ENCODE peak calls at places on chromosome 19, in six cellular contexts. E is brain microvascular endothelial cell, J is cardiac fibroblast, A is DND-41, F is AG04450, M is foreskin fibroblast. N is an unnamed sample.

GRCh38 chr19:39645800-39646411 is 9.8 kb upstream of the LGALS16 start:
- DNase-seq in F (no peak), J (peak; percentile 31), A (peak; percentile 61), M (peak; percentile 36), E (peak; percentile 7), N (peak; percentile 14)

GRCh38 chr19:49333426-49334288 is 1.5 kb upstream of the CD37 start:
- DNase-seq in A (peak; percentile 62), E (no peak), F (no peak), M (peak; percentile 35), J (no peak), N (no peak)

GRCh38 chr19:35142531-35143230 is 374 bp upstream of the FXYD7 start:
- DNase-seq in M (peak; percentile 63), E (no peak), F (no peak), A (peak; percentile 51), J (peak; percentile 52), N (no peak)

GRCh38 chr19:48059331-48059730 is 15.5 kb upstream of the CABP5 start:
- DNase-seq in A (no peak), F (no peak), J (no peak), M (no peak), E (no peak), N (no peak)

GRCh38 chr19:2736550-2737190 is 3.1 kb downstream of the SLC39A3 start:
- DNase-seq in F (no peak), J (no peak), A (no peak), M (no peak), E (no peak), N (no peak)

GRCh38 chr19:23440791-23441190 is 45.5 kb upstream of the ZNF91 start:
- DNase-seq in M (no peak), F (no peak), E (no peak), A (peak; percentile 20), J (no peak), N (no peak)

GRCh38 chr19:39166571-39167391 is 30.0 kb upstream of the NCCRP1 start:
- DNase-seq in E (no peak), M (peak; percentile 57), J (peak; percentile 13), F (no peak), A (no peak), N (no peak)

GRCh38 chr19:35901055-35901644 is 810 bp upstream of the NFKBID start:
- DNase-seq in F (no peak), M (peak; percentile 89), E (peak; percentile 34), A (no peak), J (peak; percentile 42), N (peak; percentile 9)

GRCh38 chr19:45779231-45780145 is 2.8 kb downstream of the DMPK start:
- DNase-seq in M (peak; percentile 68), F (no peak), E (no peak), A (peak; percentile 30), J (peak; percentile 51), N (peak; percentile 47)

GRCh38 chr19:19410553-19411550 is 5.4 kb downstream of the GATAD2A start:
- DNase-seq in M (peak; percentile 42), E (no peak), J (no peak), A (no peak), F (no peak), N (no peak)

GRCh38 chr19:9139609-9140158 is 513 bp upstream of the ZNF317 start:
- DNase-seq in J (no peak), F (no peak), M (no peak), E (no peak), A (no peak), N (no peak)

GRCh38 chr19:57807541-57807940 is 7.2 kb downstream of the ZNF552 start:
- DNase-seq in J (peak; percentile 50), E (no peak), A (no peak), F (no peak), M (peak; percentile 54), N (no peak)

GRCh38 chr19:18483119-18483518 is 38.8 kb downstream of the ELL start:
- DNase-seq in M (no peak), F (no peak), J (no peak), E (no peak), A (no peak), N (no peak)

GRCh38 chr19:7535993-7536685 is 622 bp downstream of the PNPLA6 start:
- DNase-seq in A (no peak), M (no peak), J (no peak), F (no peak), E (no peak), N (no peak)

GRCh38 chr19:39083983-39084731 is at the start of gene ACP7:
- DNase-seq in J (no peak), A (no peak), F (no peak), M (no peak), E (no peak), N (no peak)

GRCh38 chr19:18494267-18494607 is 27.6 kb downstream of the ELL start:
- DNase-seq in F (no peak), A (no peak), J (peak; percentile 58), M (peak; percentile 49), E (peak; percentile 28), N (no peak)

GRCh38 chr19:50649433-50650391 is at the start of gene C19orf81:
- DNase-seq in A (no peak), J (peak; percentile 21), E (no peak), F (no peak), M (no peak), N (no peak)

GRCh38 chr19:18741566-18742121 is 49.5 kb downstream of the COMP start:
- DNase-seq in A (no peak), F (no peak), E (no peak), M (no peak), J (peak; percentile 22), N (no peak)

GRCh38 chr19:16585808-16586476 is 13.7 kb upstream of the SLC35E1 start:
- DNase-seq in M (no peak), J (no peak), A (peak; percentile 24), F (no peak), E (no peak), N (no peak)

GRCh38 chr19:43777163-43777700 is 3.5 kb downstream of the KCNN4 start:
- DNase-seq in E (no peak), A (peak; percentile 87), J (peak; percentile 29), M (peak; percentile 44), F (no peak), N (peak; percentile 73)

GRCh38 chr19:45179848-45180370 is 1.3 kb downstream of the BLOC1S3 start:
- DNase-seq in E (no peak), M (no peak), J (no peak), A (no peak), F (no peak), N (no peak)

GRCh38 chr19:24101459-24102122 is 14.6 kb downstream of the ZNF254 start:
- DNase-seq in E (peak; percentile 24), M (no peak), J (no peak), A (no peak), F (no peak), N (no peak)

GRCh38 chr19:18414504-18415176 is 4.6 kb upstream of the SSBP4 start:
- DNase-seq in M (peak; percentile 72), F (no peak), E (peak; percentile 62), J (no peak), A (no peak), N (no peak)

GRCh38 chr19:16829822-16830289 is 658 bp downstream of the SIN3B start:
- DNase-seq in A (no peak), E (no peak), M (no peak), J (no peak), F (no peak), N (no peak)

GRCh38 chr19:7500811-7501450 is 12.1 kb upstream of the PEX11G start:
- DNase-seq in F (no peak), M (peak; percentile 68), A (no peak), J (peak; percentile 23), E (peak; percentile 39), N (no peak)

GRCh38 chr19:2538096-2538757 is 62.3 kb downstream of the GADD45B start:
- DNase-seq in A (no peak), F (no peak), M (no peak), J (no peak), E (no peak), N (no peak)

DNA sequence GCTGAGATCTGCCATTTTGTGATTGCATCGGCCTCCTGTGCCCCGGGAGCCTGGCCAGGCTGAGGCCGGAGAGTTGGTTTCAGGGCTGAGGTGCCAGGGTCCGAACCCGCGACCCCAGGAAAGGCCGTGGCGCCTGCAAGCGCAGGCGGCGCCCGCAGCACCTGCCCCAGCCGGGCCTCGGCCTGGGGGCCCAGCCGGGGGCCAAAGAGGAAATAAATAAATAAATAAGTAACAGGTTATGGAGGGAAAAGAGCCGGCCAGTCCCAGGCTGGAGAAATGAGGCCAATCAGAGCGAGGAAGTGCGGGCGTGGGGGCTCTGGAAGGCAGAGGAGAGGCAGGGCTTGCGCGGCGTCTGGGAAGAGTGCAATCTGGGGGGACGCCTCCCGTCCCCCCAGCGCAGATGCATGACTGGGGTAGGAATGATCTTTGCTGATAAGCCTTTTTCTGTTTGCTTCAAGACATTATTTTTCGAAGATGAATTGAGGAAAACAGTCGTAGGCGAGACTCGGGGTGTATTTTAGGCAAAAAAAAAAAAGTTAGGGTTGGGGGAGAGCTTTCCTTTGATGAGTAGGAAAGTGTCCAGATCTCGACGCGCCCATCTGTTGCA is 145.6 kb upstream of the ZNF536 start:
- DNase-seq in F (no peak), E (no peak), A (no peak), M (peak; percentile 50), J (no peak), N (no peak)
- H3K4me3 ChIP-seq in F (no peak overlapping the region), E (no peak overlapping the region), A (no peak overlapping the region), M (peak overlapping the region; percentile 61), J (no peak overlapping the region), N (no peak overlapping the region)

DNA sequence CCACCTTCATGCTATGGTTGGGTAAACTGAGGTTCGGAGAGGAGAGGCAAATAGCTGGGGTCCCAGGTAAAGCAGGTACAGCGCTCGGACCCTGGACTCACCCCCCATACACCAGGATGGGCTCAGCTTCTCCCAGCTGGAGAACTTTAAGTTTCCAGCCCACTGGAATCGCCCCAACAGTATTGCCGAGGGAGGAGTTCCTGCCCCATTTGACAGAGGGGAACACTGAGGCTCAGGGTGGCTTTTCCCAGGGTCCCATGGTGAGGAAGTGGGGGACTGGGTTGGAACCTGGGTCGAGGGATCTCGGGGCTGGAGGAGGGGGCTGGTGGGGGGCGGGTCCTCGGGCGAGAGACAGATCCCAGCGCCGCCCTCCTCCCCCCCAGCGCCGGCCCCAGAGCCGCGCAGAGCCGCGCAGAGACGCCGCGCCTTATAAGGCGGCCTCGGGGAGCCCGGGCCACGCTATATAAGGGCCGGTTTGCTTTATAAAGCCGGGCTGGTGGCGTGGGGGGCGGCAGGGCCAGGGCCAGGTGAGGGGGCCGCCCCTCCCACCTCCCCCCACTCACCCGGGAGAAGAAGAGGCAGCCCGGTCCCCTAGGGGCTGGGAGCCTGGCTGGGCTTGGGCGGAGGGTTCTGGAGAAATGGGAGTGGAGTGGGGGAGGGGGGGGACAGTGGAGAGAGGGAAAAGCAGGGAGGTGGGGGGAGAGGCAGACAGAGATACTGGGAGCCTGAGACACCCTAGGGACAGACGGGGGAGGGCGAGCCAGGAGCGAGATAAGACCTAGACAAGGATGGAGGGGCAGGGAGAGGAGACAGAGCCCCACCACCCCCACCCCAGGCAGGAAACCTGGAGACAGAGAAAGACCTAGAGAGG is 1.1 kb downstream of the CNN1 start:
- DNase-seq in J (no peak), F (no peak), E (peak; percentile 28), M (peak; percentile 43), A (no peak), N (no peak)
- H3K4me3 ChIP-seq in J (no peak overlapping the region), F (peak overlapping the region; percentile 61), E (peak overlapping the region; percentile 36), M (peak overlapping the region; percentile 38), A (no peak overlapping the region), N (peak overlapping the region; percentile 24)

GRCh38 chr19:46913852-46914430 is 53.1 kb downstream of the ARHGAP35 start:
- DNase-seq in A (no peak), F (no peak), M (peak; percentile 44), E (no peak), J (peak; percentile 39), N (peak; percentile 71)
- H3K4me3 ChIP-seq in A (no peak overlapping the region), F (no peak overlapping the region), M (peak overlapping the region; percentile 2), E (no peak overlapping the region), J (no peak overlapping the region), N (no peak overlapping the region)

GRCh38 chr19:33390120-33390907 is 16.8 kb downstream of the CEBPG start:
- DNase-seq in J (peak; percentile 84), F (no peak), M (peak; percentile 50), A (no peak), E (no peak), N (no peak)
- H3K4me3 ChIP-seq in J (no peak overlapping the region), F (no peak overlapping the region), M (no peak overlapping the region), A (no peak overlapping the region), E (no peak overlapping the region), N (no peak overlapping the region)

N was measured in astrocyte of the spinal cord.